ENCODE peak calls at places on chromosomes 2 and 18, in ten cellular contexts. R is GM10248, U is RWPE1, Z is omental fat pad, A is GM13977, H is uterus, O is progenitor cell of endocrine pancreas, C is AG10803, I is upper lobe of right lung, L is cardiac muscle cell. K is an unnamed sample.

GRCh38 chr2:101699191-101699938 is 1.9 kb downstream of the MAP4K4 start:
- DNase-seq in R (no peak), U (peak), Z (no peak), A (no peak), H (no peak), O (no peak), C (peak), I (no peak), L (no peak), K (no peak)

GRCh38 chr2:15908371-15908770 is 32.0 kb upstream of the MYCN start:
- DNase-seq in R (no peak), U (no peak), Z (no peak), A (no peak), H (no peak), O (no peak), C (no peak), I (no peak), L (no peak), K (no peak)

GRCh38 chr2:197889041-197889440 is 84.6 kb downstream of the PLCL1 start:
- DNase-seq in R (peak), U (peak), Z (no peak), A (peak), H (no peak), O (no peak), C (peak), I (no peak), L (no peak), K (no peak)

GRCh38 chr2:227655454-227655853 is 11.2 kb upstream of the SCYGR5 start:
- DNase-seq in R (peak), U (peak), Z (no peak), A (no peak), H (no peak), O (no peak), C (peak), I (no peak), L (no peak), K (no peak)

GRCh38 chr2:183026424-183026823 is 11.8 kb downstream of the NCKAP1 start:
- DNase-seq in R (no peak), U (no peak), Z (no peak), A (no peak), H (no peak), O (no peak), C (no peak), I (no peak), L (no peak), K (no peak)

GRCh38 chr2:218397502-218398436 is 1.9 kb upstream of the CTDSP1 start:
- DNase-seq in R (peak), U (peak), Z (no peak), A (peak), H (peak), O (peak), C (peak), I (peak), L (peak), K (peak)

GRCh38 chr2:14427982-14428567 is 204.4 kb upstream of the LRATD1 start:
- DNase-seq in R (no peak), U (no peak), Z (no peak), A (no peak), H (no peak), O (no peak), C (peak), I (no peak), L (no peak), K (no peak)

GRCh38 chr18:13568443-13569392 is 157.6 kb downstream of the FAM210A start:
- DNase-seq in R (peak), U (no peak), Z (no peak), A (peak), H (no peak), O (no peak), C (no peak), I (no peak), L (no peak), K (no peak)

GRCh38 chr2:101820519-101820918 is 123.0 kb downstream of the MAP4K4 start:
- DNase-seq in R (no peak), U (peak), Z (no peak), A (no peak), H (no peak), O (no peak), C (peak), I (no peak), L (peak), K (no peak)

GRCh38 chr2:11330457-11331142 is 13.8 kb downstream of the ROCK2 start:
- DNase-seq in R (no peak), U (no peak), Z (no peak), A (no peak), H (no peak), O (no peak), C (peak), I (no peak), L (no peak), K (no peak)

GRCh38 chr2:208984376-208985100 is 439.3 kb upstream of the MAP2 start:
- DNase-seq in R (no peak), U (peak), Z (no peak), A (no peak), H (no peak), O (no peak), C (no peak), I (no peak), L (no peak), K (no peak)

GRCh38 chr2:232073031-232073430 is 111.5 kb downstream of the DIS3L2 start:
- DNase-seq in R (no peak), U (no peak), Z (no peak), A (no peak), H (no peak), O (no peak), C (no peak), I (no peak), L (peak), K (no peak)

GRCh38 chr2:8984855-8985254 is 18.6 kb downstream of the MBOAT2 start:
- DNase-seq in R (no peak), U (no peak), Z (no peak), A (no peak), H (no peak), O (no peak), C (no peak), I (no peak), L (peak), K (no peak)

GRCh38 chr2:230124792-230125452 is 56.2 kb upstream of the SLC16A14 start:
- DNase-seq in R (no peak), U (no peak), Z (no peak), A (no peak), H (no peak), O (no peak), C (no peak), I (peak), L (no peak), K (no peak)

GRCh38 chr2:230671117-230671516 is 41.5 kb upstream of the CAB39 start:
- DNase-seq in R (no peak), U (no peak), Z (no peak), A (no peak), H (no peak), O (no peak), C (peak), I (no peak), L (no peak), K (no peak)

GRCh38 chr2:174717273-174717672 is 47.0 kb downstream of the CHRNA1 start:
- DNase-seq in R (no peak), U (no peak), Z (no peak), A (no peak), H (no peak), O (no peak), C (peak), I (no peak), L (no peak), K (no peak)

GRCh38 chr18:74906189-74906588 is 302.8 kb downstream of the PTGR3 start:
- DNase-seq in R (no peak), U (peak), Z (no peak), A (no peak), H (no peak), O (no peak), C (no peak), I (no peak), L (no peak), K (no peak)

GRCh38 chr18:331231-331771 is 63.5 kb upstream of the THOC1 start:
- DNase-seq in R (no peak), U (no peak), Z (no peak), A (no peak), H (peak), O (no peak), C (peak), I (no peak), L (no peak), K (no peak)

GRCh38 chr18:334575-335132 is 66.8 kb upstream of the THOC1 start:
- DNase-seq in R (no peak), U (no peak), Z (no peak), A (no peak), H (no peak), O (no peak), C (no peak), I (no peak), L (no peak), K (no peak)

GRCh38 chr18:332007-332406 is 64.2 kb upstream of the THOC1 start:
- DNase-seq in R (no peak), U (no peak), Z (no peak), A (no peak), H (no peak), O (no peak), C (no peak), I (peak), L (no peak), K (no peak)

GRCh38 chr18:335741-336140 is 67.9 kb upstream of the THOC1 start:
- DNase-seq in R (no peak), U (no peak), Z (no peak), A (no peak), H (no peak), O (no peak), C (no peak), I (no peak), L (no peak), K (no peak)

GRCh38 chr18:332721-333513 is 65.1 kb upstream of the THOC1 start:
- DNase-seq in R (no peak), U (no peak), Z (no peak), A (no peak), H (no peak), O (no peak), C (peak), I (no peak), L (no peak), K (no peak)
- TF ChIP-seq CTCF in R (no peak), U (no peak), Z (no peak), A (no peak), H (no peak), O (no peak), C (peak), I (peak), L (no peak), K (no peak)

DNA sequence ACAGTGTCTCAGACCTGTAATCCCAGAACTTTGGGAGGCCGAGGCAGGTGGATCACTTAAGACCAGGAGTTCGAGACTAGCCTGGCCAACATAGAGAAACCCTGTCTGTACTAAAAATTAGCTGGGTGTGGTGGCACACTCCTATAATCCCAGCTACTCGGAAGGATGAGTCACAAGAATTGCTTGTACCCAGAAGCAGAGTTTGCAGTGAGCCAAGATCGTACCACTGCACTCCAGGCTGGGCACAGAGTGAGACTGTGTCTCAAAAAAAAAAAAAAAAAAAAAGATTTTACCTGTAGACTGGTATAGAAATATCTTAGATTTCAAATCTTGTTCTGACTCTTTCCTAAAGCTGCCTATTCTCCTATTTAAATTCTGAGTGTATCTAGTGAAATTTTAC is 7.2 kb upstream of the KLHL29 start:
- DNase-seq in R (no peak), U (no peak), Z (no peak), A (no peak), H (no peak), O (no peak), C (no peak), I (no peak), L (no peak), K (no peak)
- TF ChIP-seq CTCF in R (no peak), U (no peak), Z (no peak), A (no peak), H (no peak), O (no peak), C (no peak), I (no peak), L (no peak), K (no peak)

DNA sequence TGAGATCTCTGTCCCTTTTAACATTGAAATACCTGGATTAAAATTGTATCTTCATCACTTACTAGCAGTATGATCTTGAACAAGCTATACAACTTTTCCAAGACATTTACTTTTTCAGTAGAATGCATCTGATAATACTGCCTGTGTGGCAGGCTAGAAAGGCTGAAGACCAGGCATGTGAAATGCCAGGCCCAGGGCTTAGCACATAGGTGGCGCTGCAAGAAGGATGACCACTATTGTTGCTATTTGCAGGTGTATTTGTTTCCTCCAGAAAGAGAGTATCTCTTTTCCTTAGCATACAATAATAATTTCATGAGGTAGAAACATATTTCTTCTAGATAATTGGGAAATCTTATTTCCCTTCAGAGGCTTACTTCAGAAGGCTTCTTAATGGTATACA is 331.3 kb downstream of the THSD7B start:
- DNase-seq in R (no peak), U (no peak), Z (no peak), A (no peak), H (no peak), O (no peak), C (no peak), I (no peak), L (no peak), K (no peak)
- TF ChIP-seq CTCF in R (no peak), U (no peak), Z (no peak), A (no peak), H (no peak), O (peak), C (no peak), I (no peak), L (no peak), K (no peak)

DNA sequence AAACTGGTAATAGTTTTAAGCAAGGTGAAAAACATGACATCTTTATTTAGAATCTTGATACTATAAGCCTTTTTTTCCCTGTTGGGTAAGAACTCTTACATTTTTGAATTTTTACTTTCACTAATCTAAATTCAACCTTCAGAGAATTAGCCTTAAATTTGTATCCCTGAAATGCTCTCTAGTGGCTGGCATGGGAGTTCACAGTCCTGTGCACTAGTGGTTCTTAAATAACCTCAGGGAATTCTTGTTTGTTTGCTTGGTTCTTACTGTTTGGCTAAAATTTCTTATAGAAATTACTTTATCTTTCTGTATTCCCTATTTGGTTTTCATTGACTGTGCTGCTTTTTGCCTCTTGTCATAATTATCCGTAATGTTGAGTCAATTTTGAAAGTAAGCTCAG is 391.2 kb upstream of the FIGN start:
- DNase-seq in R (no peak), U (no peak), Z (no peak), A (no peak), H (no peak), O (no peak), C (peak), I (no peak), L (no peak), K (no peak)
- TF ChIP-seq CTCF in R (no peak), U (peak), Z (no peak), A (no peak), H (no peak), O (no peak), C (peak), I (peak), L (no peak), K (no peak)

GRCh38 chr2:222064286-222064685 is 234.5 kb downstream of the PAX3 start:
- DNase-seq in R (no peak), U (no peak), Z (no peak), A (no peak), H (no peak), O (no peak), C (no peak), I (no peak), L (no peak), K (no peak)
- TF ChIP-seq CTCF in R (no peak), U (no peak), Z (no peak), A (no peak), H (no peak), O (no peak), C (no peak), I (no peak), L (no peak), K (no peak)

GRCh38 chr18:12092398-12093229 is 1.0 kb upstream of the ANKRD62 start:
- DNase-seq in R (peak), U (peak), Z (no peak), A (peak), H (no peak), O (no peak), C (no peak), I (no peak), L (peak), K (no peak)

GRCh38 chr18:12088096-12088495 is 5.5 kb upstream of the ANKRD62 start:
- DNase-seq in R (no peak), U (no peak), Z (no peak), A (no peak), H (no peak), O (no peak), C (no peak), I (no peak), L (no peak), K (no peak)

GRCh38 chr18:12093520-12094257 is at the start of gene ANKRD62:
- DNase-seq in R (no peak), U (no peak), Z (no peak), A (no peak), H (no peak), O (no peak), C (no peak), I (no peak), L (no peak), K (no peak)

GRCh38 chr18:12088731-12089375 is 4.8 kb upstream of the ANKRD62 start:
- DNase-seq in R (no peak), U (no peak), Z (no peak), A (no peak), H (no peak), O (no peak), C (no peak), I (no peak), L (no peak), K (no peak)

GRCh38 chr18:12091742-12092141 is 1.9 kb upstream of the ANKRD62 start:
- DNase-seq in R (no peak), U (no peak), Z (no peak), A (no peak), H (no peak), O (no peak), C (no peak), I (no peak), L (no peak), K (no peak)
- TF ChIP-seq CTCF in R (no peak), U (no peak), Z (no peak), A (no peak), H (no peak), O (no peak), C (no peak), I (no peak), L (no peak), K (no peak)

DNA sequence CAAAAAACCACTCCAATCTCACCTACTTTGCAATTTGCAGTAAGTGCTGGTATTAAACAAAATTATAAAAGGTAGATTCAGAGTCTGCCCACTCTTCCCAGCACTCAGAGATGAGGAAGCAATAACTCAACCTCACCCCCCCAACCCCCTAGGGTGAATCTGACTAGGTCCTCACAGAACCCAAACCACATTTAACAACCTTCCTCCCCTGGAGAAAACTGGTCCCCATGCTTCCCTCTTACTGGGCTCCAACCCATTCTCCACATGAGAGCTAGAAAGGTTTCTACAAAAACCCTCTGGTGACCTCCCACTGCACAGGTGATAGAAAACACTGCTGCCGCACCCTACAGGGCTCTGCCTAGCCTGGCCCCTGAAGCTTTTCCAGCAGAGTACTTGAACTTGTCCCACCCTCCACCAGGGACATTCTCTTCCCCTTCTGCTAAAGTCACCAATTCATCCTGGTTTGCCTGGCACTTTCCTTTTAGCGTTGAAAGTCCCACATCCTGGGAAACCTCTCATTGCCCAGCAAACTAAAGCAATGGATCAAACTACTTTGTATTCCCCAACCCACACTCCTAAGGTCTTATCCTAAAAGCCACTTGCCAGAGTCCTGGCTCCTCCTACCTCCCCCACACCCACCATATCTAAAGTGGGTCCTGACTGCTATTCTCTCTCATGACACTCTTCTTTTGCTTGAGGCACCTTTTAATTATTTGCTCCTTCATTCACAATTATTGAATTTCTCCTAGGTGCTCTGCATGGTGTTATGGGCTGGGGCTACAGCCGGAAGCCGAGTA is 40.7 kb upstream of the BMP10 start:
- DNase-seq in R (no peak), U (no peak), Z (no peak), A (no peak), H (no peak), O (no peak), C (no peak), I (no peak), L (no peak), K (no peak)
- TF ChIP-seq CTCF in R (no peak), U (no peak), Z (no peak), A (no peak), H (no peak), O (no peak), C (no peak), I (no peak), L (no peak), K (no peak)